ENCODE peak calls at places on chromosomes 5 and 9, in seven cellular contexts. One of them, this sample, is unnamed. For H4K20me1, the result is how much of the 10 kb centered on the place peaks cover.

GRCh38 chr9:135267410-135267809 is 179.9 kb downstream of the OLFM1 start:
- DNase-seq in neural progenitor cell: no peak
- DNase-seq in GM12878: no peak
- DNase-seq in K562: no peak
- DNase-seq in SK-N-SH: no peak
- DNase-seq in mammary epithelial cell: no peak
- DNase-seq in astrocyte: no peak
- DNase-seq in this sample: no peak

GRCh38 chr9:30630459-30630858 is 1754.0 kb upstream of the ACO1 start:
- DNase-seq in neural progenitor cell: no peak
- DNase-seq in GM12878: no peak
- DNase-seq in K562: no peak
- DNase-seq in SK-N-SH: no peak
- DNase-seq in mammary epithelial cell: no peak
- DNase-seq in astrocyte: no peak
- DNase-seq in this sample: no peak

GRCh38 chr5:171395042-171395441 is 7.4 kb downstream of the NPM1 start:
- DNase-seq in neural progenitor cell: no peak
- DNase-seq in GM12878: no peak
- DNase-seq in K562: no peak
- DNase-seq in SK-N-SH: no peak
- DNase-seq in mammary epithelial cell: no peak
- DNase-seq in astrocyte: no peak
- DNase-seq in this sample: no peak

GRCh38 chr5:3051400-3051799 is 299.9 kb upstream of the IRX2 start:
- DNase-seq in neural progenitor cell: no peak
- DNase-seq in GM12878: no peak
- DNase-seq in K562: no peak
- DNase-seq in SK-N-SH: no peak
- DNase-seq in mammary epithelial cell: no peak
- DNase-seq in astrocyte: no peak
- DNase-seq in this sample: no peak

GRCh38 chr5:148469446-148470062 is 85.8 kb downstream of the FBXO38 start:
- DNase-seq in neural progenitor cell: no peak
- DNase-seq in GM12878: no peak
- DNase-seq in K562: no peak
- DNase-seq in SK-N-SH: no peak
- DNase-seq in mammary epithelial cell: no peak
- DNase-seq in astrocyte: peak
- DNase-seq in this sample: no peak

GRCh38 chr9:33250458-33250995 is 10.6 kb downstream of the SPINK4 start:
- DNase-seq in neural progenitor cell: no peak
- DNase-seq in GM12878: no peak
- DNase-seq in K562: no peak
- DNase-seq in SK-N-SH: no peak
- DNase-seq in mammary epithelial cell: peak
- DNase-seq in astrocyte: peak
- DNase-seq in this sample: no peak

GRCh38 chr9:28774433-28775029 is 1201.2 kb upstream of the C9orf72 start:
- DNase-seq in neural progenitor cell: peak
- DNase-seq in GM12878: no peak
- DNase-seq in K562: no peak
- DNase-seq in SK-N-SH: peak
- DNase-seq in mammary epithelial cell: peak
- DNase-seq in astrocyte: peak
- DNase-seq in this sample: no peak

GRCh38 chr9:88814521-88815101 is 176.7 kb upstream of the S1PR3 start:
- DNase-seq in neural progenitor cell: no peak
- DNase-seq in GM12878: no peak
- DNase-seq in K562: no peak
- DNase-seq in SK-N-SH: peak
- DNase-seq in mammary epithelial cell: no peak
- DNase-seq in astrocyte: peak
- DNase-seq in this sample: no peak

GRCh38 chr5:95042040-95042439 is 242.9 kb downstream of the MCTP1 start:
- DNase-seq in neural progenitor cell: no peak
- DNase-seq in GM12878: no peak
- DNase-seq in K562: no peak
- DNase-seq in SK-N-SH: no peak
- DNase-seq in mammary epithelial cell: no peak
- DNase-seq in astrocyte: no peak
- DNase-seq in this sample: no peak

GRCh38 chr5:6686916-6687409 is 26.3 kb upstream of the TENT4A start:
- DNase-seq in neural progenitor cell: peak
- DNase-seq in GM12878: no peak
- DNase-seq in K562: peak
- DNase-seq in SK-N-SH: no peak
- DNase-seq in mammary epithelial cell: peak
- DNase-seq in astrocyte: peak
- DNase-seq in this sample: no peak

GRCh38 chr5:87246046-87246445 is 21.6 kb upstream of the RASA1 start:
- DNase-seq in neural progenitor cell: no peak
- DNase-seq in GM12878: no peak
- DNase-seq in K562: no peak
- DNase-seq in SK-N-SH: no peak
- DNase-seq in mammary epithelial cell: no peak
- DNase-seq in astrocyte: no peak
- DNase-seq in this sample: no peak

GRCh38 chr5:145062280-145062679 is 772.9 kb downstream of the PRELID2 start:
- DNase-seq in neural progenitor cell: no peak
- DNase-seq in GM12878: no peak
- DNase-seq in K562: no peak
- DNase-seq in SK-N-SH: no peak
- DNase-seq in mammary epithelial cell: no peak
- DNase-seq in astrocyte: peak
- DNase-seq in this sample: no peak

GRCh38 chr5:112646139-112646941 is 91.3 kb upstream of the APC start:
- DNase-seq in neural progenitor cell: no peak
- DNase-seq in GM12878: no peak
- DNase-seq in K562: peak
- DNase-seq in SK-N-SH: no peak
- DNase-seq in mammary epithelial cell: no peak
- DNase-seq in astrocyte: no peak
- DNase-seq in this sample: no peak

GRCh38 chr9:130837644-130838043 is 2.6 kb downstream of the ABL1 start:
- DNase-seq in neural progenitor cell: peak
- DNase-seq in GM12878: no peak
- DNase-seq in K562: no peak
- DNase-seq in SK-N-SH: no peak
- DNase-seq in mammary epithelial cell: no peak
- DNase-seq in astrocyte: no peak
- DNase-seq in this sample: no peak
- H4K20me1 ChIP-seq in neural progenitor cell: half or more
- H4K20me1 ChIP-seq in GM12878: under half
- H4K20me1 ChIP-seq in K562: under half
- H4K20me1 ChIP-seq in SK-N-SH: half or more
- H4K20me1 ChIP-seq in mammary epithelial cell: under half
- H4K20me1 ChIP-seq in astrocyte: half or more
- H4K20me1 ChIP-seq in this sample: under half

GRCh38 chr5:73544429-73545402 is 20.7 kb downstream of the ANKRA2 start:
- DNase-seq in neural progenitor cell: no peak
- DNase-seq in GM12878: no peak
- DNase-seq in K562: no peak
- DNase-seq in SK-N-SH: peak
- DNase-seq in mammary epithelial cell: peak
- DNase-seq in astrocyte: no peak
- DNase-seq in this sample: peak

GRCh38 chr5:73545403-73545779 is 20.0 kb downstream of the ANKRA2 start:
- DNase-seq in neural progenitor cell: no peak
- DNase-seq in GM12878: no peak
- DNase-seq in K562: no peak
- DNase-seq in SK-N-SH: no peak
- DNase-seq in mammary epithelial cell: no peak
- DNase-seq in astrocyte: no peak
- DNase-seq in this sample: no peak

GRCh38 chr5:73534971-73535370 is 30.5 kb downstream of the ANKRA2 start:
- DNase-seq in neural progenitor cell: no peak
- DNase-seq in GM12878: no peak
- DNase-seq in K562: no peak
- DNase-seq in SK-N-SH: no peak
- DNase-seq in mammary epithelial cell: no peak
- DNase-seq in astrocyte: no peak
- DNase-seq in this sample: no peak

GRCh38 chr5:73541981-73542380 is 23.5 kb downstream of the ANKRA2 start:
- DNase-seq in neural progenitor cell: no peak
- DNase-seq in GM12878: no peak
- DNase-seq in K562: no peak
- DNase-seq in SK-N-SH: no peak
- DNase-seq in mammary epithelial cell: no peak
- DNase-seq in astrocyte: peak
- DNase-seq in this sample: no peak

DNA sequence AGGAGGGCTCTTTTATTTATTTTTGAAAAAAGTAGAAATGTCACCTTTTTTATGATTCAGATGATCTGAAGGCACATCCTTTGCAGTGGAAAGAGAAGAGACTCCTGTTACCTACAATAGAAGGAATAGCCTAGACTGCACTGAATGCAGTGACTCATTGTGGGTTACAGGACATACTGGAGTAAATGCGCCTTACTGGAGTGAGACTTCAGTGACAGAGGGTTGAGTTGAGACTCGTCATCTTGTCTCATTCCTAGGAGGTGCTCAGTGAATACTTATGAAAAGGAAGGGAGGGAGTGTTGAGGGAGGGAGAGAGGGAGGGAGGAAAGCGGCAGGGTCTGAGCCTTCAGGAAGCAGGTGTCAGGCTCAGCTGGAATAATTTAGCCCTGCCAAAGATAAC is 25.2 kb downstream of the ANKRA2 start:
- DNase-seq in neural progenitor cell: no peak
- DNase-seq in GM12878: no peak
- DNase-seq in K562: peak
- DNase-seq in SK-N-SH: no peak
- DNase-seq in mammary epithelial cell: peak
- DNase-seq in astrocyte: peak
- DNase-seq in this sample: peak
- H4K20me1 ChIP-seq in neural progenitor cell: under half
- H4K20me1 ChIP-seq in GM12878: under half
- H4K20me1 ChIP-seq in K562: under half
- H4K20me1 ChIP-seq in SK-N-SH: under half
- H4K20me1 ChIP-seq in mammary epithelial cell: under half
- H4K20me1 ChIP-seq in astrocyte: under half
- H4K20me1 ChIP-seq in this sample: under half

GRCh38 chr9:128102861-128103588 is 24.5 kb downstream of the PTGES2 start:
- DNase-seq in neural progenitor cell: no peak
- DNase-seq in GM12878: no peak
- DNase-seq in K562: no peak
- DNase-seq in SK-N-SH: no peak
- DNase-seq in mammary epithelial cell: no peak
- DNase-seq in astrocyte: no peak
- DNase-seq in this sample: no peak

GRCh38 chr9:128102196-128102595 is 25.3 kb downstream of the PTGES2 start:
- DNase-seq in neural progenitor cell: no peak
- DNase-seq in GM12878: no peak
- DNase-seq in K562: no peak
- DNase-seq in SK-N-SH: no peak
- DNase-seq in mammary epithelial cell: no peak
- DNase-seq in astrocyte: no peak
- DNase-seq in this sample: no peak

GRCh38 chr9:128105538-128106175 is 21.9 kb downstream of the PTGES2 start:
- DNase-seq in neural progenitor cell: no peak
- DNase-seq in GM12878: no peak
- DNase-seq in K562: no peak
- DNase-seq in SK-N-SH: no peak
- DNase-seq in mammary epithelial cell: no peak
- DNase-seq in astrocyte: no peak
- DNase-seq in this sample: no peak

GRCh38 chr9:128103589-128103962 is 24.0 kb downstream of the PTGES2 start:
- DNase-seq in neural progenitor cell: no peak
- DNase-seq in GM12878: no peak
- DNase-seq in K562: no peak
- DNase-seq in SK-N-SH: no peak
- DNase-seq in mammary epithelial cell: no peak
- DNase-seq in astrocyte: no peak
- DNase-seq in this sample: no peak

DNA sequence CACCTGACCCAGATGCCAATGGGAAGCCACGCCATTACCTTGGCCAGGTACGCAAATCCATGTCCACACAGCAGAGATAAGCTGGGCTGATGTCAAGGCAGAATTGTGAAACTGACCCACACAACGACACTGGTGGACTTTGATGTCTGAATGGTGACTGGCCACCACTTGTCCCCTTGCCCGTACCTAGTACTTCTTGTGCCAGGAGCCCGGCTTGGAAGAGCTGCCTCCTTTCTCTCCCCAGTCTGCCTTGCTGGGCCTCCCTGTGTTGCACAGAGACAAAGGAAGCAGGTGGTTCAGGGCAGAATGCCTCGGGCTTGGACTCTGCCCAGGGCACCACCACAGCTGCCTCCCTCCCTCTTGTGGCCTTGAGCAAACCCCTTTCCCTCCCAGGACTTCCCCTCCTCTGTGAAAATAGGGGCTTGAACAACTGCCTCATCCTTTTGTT is 23.3 kb downstream of the PTGES2 start:
- DNase-seq in neural progenitor cell: no peak
- DNase-seq in GM12878: no peak
- DNase-seq in K562: no peak
- DNase-seq in SK-N-SH: no peak
- DNase-seq in mammary epithelial cell: no peak
- DNase-seq in astrocyte: no peak
- DNase-seq in this sample: no peak
- H4K20me1 ChIP-seq in neural progenitor cell: under half
- H4K20me1 ChIP-seq in GM12878: under half
- H4K20me1 ChIP-seq in K562: under half
- H4K20me1 ChIP-seq in SK-N-SH: under half
- H4K20me1 ChIP-seq in mammary epithelial cell: under half
- H4K20me1 ChIP-seq in astrocyte: half or more
- H4K20me1 ChIP-seq in this sample: under half

DNA sequence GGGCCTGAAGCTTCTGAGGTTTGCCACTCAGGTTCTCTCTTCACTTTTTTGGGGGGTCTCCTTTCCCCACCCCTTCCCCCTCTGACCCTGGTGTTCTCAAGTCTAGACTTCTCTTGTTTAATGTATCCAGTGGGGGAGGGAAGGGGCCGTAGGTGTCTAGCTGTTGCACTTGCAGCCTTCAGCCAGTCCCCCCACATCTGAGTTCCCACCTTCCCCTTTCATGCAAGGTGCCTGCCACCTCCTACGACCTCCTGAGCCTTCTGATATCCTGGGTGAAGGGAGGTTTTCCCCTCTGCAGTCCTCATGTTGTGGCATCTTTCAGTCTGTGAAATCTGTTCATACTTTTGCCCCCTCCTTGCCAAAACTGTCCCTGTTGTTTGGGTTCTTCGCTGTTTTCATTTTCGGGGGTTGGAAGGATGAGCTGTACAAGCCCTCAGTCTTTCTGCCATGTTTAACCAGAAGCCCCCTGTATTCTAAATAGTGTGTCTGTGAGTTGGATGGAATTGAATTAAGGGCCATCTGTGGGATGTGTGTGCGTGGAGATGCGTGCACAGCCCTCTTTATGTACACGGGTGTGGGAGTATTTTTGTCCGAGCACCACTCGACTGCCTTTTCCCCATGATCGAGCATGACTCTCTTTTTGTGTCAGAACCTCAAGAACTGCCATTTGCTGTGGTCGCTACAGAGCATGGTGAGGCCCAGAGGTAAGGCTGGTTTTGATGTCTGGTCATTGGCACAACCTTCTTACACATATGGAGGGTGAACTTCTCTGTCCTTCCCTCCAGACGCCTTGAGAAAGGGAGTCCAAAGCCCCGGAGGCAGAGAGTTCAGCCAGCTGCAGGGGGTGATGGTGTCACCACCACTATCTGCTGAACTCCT is 23.6 kb downstream of the PRRC2B start:
- DNase-seq in neural progenitor cell: no peak
- DNase-seq in GM12878: peak
- DNase-seq in K562: no peak
- DNase-seq in SK-N-SH: peak
- DNase-seq in mammary epithelial cell: no peak
- DNase-seq in astrocyte: no peak
- DNase-seq in this sample: no peak
- H4K20me1 ChIP-seq in neural progenitor cell: half or more
- H4K20me1 ChIP-seq in GM12878: under half
- H4K20me1 ChIP-seq in K562: half or more
- H4K20me1 ChIP-seq in SK-N-SH: half or more
- H4K20me1 ChIP-seq in mammary epithelial cell: under half
- H4K20me1 ChIP-seq in astrocyte: half or more
- H4K20me1 ChIP-seq in this sample: half or more